ENCODE peak calls at places on chromosome 12, in nine cellular contexts. F is ovary; M is upper lobe of left lung; L is sigmoid colon; G is small intestine; Y is dorsolateral prefrontal cortex; A is lower lobe of right lung; S is IMR-90; R is naive thymus-derived CD4-positive, alpha-beta T cell. I is an unnamed sample.

GRCh38 chr12:57890191-57891120 is 43.9 kb upstream of the CTDSP2 start:
- DNase-seq in F (no peak), M (no peak), L (no peak), G (peak), Y (no peak), A (no peak), S (peak), R (no peak), I (no peak)

GRCh38 chr12:7951671-7952070 is 15.7 kb upstream of the SLC2A3 start:
- DNase-seq in F (no peak), M (no peak), L (no peak), G (no peak), Y (no peak), A (no peak), S (no peak), R (no peak), I (no peak)

GRCh38 chr12:106814649-106815048 is 40.2 kb downstream of the RIC8B start:
- DNase-seq in F (no peak), M (no peak), L (no peak), G (no peak), Y (no peak), A (no peak), S (no peak), R (no peak), I (no peak)

GRCh38 chr12:45402288-45402687 is 186.4 kb downstream of the ANO6 start:
- DNase-seq in F (no peak), M (no peak), L (no peak), G (no peak), Y (no peak), A (no peak), S (peak), R (no peak), I (no peak)

GRCh38 chr12:129363041-129363440 is 509.8 kb downstream of the GLT1D1 start:
- DNase-seq in F (no peak), M (no peak), L (no peak), G (no peak), Y (no peak), A (no peak), S (no peak), R (no peak), I (no peak)

GRCh38 chr12:54341343-54341742 is 16.4 kb downstream of the COPZ1 start:
- DNase-seq in F (no peak), M (no peak), L (no peak), G (no peak), Y (no peak), A (no peak), S (no peak), R (no peak), I (no peak)

GRCh38 chr12:64747681-64748080 is 11.5 kb downstream of the GNS start:
- DNase-seq in F (no peak), M (no peak), L (no peak), G (no peak), Y (no peak), A (no peak), S (no peak), R (no peak), I (no peak)

GRCh38 chr12:118011377-118011776 is 5.1 kb upstream of the RFC5 start:
- DNase-seq in F (no peak), M (no peak), L (no peak), G (no peak), Y (no peak), A (no peak), S (no peak), R (no peak), I (no peak)

GRCh38 chr12:117125275-117125613 is 26.0 kb upstream of the TESC start:
- DNase-seq in F (no peak), M (no peak), L (no peak), G (no peak), Y (peak), A (no peak), S (peak), R (no peak), I (no peak)

GRCh38 chr12:100453953-100454352 is 19.7 kb upstream of the NR1H4 start:
- DNase-seq in F (peak), M (no peak), L (no peak), G (no peak), Y (no peak), A (no peak), S (no peak), R (no peak), I (no peak)

GRCh38 chr12:110590806-110591326 is 7.7 kb upstream of the PPTC7 start:
- DNase-seq in F (no peak), M (no peak), L (no peak), G (peak), Y (no peak), A (no peak), S (peak), R (peak), I (no peak)

GRCh38 chr12:75207338-75208083 is 2.1 kb downstream of the KCNC2 start:
- DNase-seq in F (no peak), M (no peak), L (no peak), G (no peak), Y (no peak), A (peak), S (no peak), R (no peak), I (no peak)

GRCh38 chr12:97132270-97132669 is 225.2 kb downstream of the NEDD1 start:
- DNase-seq in F (no peak), M (no peak), L (no peak), G (no peak), Y (no peak), A (no peak), S (no peak), R (no peak), I (no peak)

GRCh38 chr12:69524755-69525509 is 54.7 kb downstream of the FRS2 start:
- DNase-seq in F (no peak), M (no peak), L (no peak), G (no peak), Y (no peak), A (no peak), S (peak), R (no peak), I (no peak)

GRCh38 chr12:109888179-109889020 is 8.1 kb upstream of the GLTP start:
- DNase-seq in F (no peak), M (peak), L (no peak), G (no peak), Y (no peak), A (no peak), S (peak), R (no peak), I (no peak)

GRCh38 chr12:14959916-14960315 is 1.5 kb downstream of the ARHGDIB start:
- DNase-seq in F (no peak), M (no peak), L (no peak), G (no peak), Y (no peak), A (no peak), S (no peak), R (no peak), I (no peak)
- H3K27ac ChIP-seq in F (no peak), M (peak), L (peak), G (peak), Y (peak), A (peak), S (no peak), R (peak), I (peak)

DNA sequence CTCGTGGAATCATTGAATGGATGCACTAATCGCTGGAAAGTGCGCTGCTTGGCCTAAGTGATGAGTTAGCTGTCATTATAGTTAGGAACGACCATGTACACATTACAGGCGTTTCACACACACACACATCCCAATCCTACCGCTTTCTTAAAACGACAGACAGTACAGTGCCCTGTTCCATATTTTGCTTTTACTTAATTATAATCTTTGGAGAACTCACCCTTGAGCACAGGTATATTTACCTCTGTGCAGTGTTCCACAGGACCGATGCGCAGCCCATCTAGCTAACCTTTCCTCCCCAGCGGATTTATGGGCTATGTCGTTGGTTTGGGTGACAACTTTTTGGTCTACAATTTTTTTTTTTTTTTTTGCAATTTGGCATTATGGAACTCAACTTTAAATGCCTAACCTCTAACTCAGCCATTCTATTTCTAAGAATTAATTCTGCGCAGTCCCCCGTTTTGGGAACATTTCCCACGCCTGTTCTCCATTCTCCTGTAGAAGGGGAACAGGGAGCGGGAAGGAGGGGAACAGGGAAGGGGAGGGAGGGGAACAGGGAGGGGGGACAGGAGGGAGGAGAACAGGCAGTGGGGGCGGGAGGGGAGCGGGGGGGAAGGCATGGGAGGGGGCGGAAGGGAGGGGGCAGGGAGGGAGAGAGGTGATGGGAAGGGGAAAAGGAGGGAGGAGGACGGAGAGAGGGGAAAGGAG is 663 bp upstream of the ULK1 start:
- DNase-seq in F (no peak), M (no peak), L (no peak), G (no peak), Y (no peak), A (no peak), S (no peak), R (no peak), I (no peak)
- H3K27ac ChIP-seq in F (peak), M (peak), L (peak), G (no peak), Y (peak), A (peak), S (no peak), R (peak), I (peak)

GRCh38 chr12:11801643-11802042 is 152.2 kb downstream of the ETV6 start:
- DNase-seq in F (no peak), M (no peak), L (no peak), G (no peak), Y (no peak), A (no peak), S (no peak), R (no peak), I (no peak)

GRCh38 chr12:11797993-11798720 is 148.7 kb downstream of the ETV6 start:
- DNase-seq in F (no peak), M (no peak), L (no peak), G (no peak), Y (no peak), A (no peak), S (no peak), R (no peak), I (no peak)

GRCh38 chr12:11795910-11796459 is 146.5 kb downstream of the ETV6 start:
- DNase-seq in F (no peak), M (no peak), L (no peak), G (no peak), Y (no peak), A (no peak), S (peak), R (no peak), I (no peak)

GRCh38 chr12:11797317-11797913 is 147.9 kb downstream of the ETV6 start:
- DNase-seq in F (no peak), M (peak), L (no peak), G (no peak), Y (no peak), A (no peak), S (peak), R (no peak), I (no peak)

DNA sequence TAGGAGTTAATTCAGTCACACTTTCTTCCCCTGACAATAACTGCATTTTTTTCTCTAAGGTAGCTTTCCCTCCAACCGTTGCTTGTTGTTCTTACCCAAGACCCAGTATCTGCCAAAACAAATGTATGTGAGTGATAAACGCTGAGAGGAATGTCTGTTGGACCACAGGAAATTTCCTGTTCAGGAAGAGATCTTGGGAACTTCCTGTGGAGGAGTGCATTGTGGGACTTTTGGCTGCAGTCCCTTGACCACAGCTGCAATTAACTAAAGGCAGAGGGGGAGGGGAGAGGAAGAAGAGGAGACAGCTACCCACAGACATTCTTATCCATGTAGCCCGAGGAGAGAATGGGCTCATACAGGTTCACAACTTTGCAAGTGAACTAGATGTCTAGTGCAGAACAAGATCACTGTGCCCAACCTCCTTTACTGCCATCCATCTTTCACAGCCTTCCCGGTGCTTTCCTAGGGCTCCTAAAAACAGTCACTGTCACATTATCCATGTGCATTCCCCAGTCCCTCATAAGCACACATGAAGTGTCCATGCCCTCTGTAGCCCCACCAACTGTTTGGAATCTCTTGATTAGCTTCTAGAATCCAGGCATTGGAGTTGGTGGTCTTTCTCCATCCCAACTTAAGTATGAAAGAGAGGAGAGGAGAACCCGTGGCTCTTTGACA is 149.5 kb downstream of the ETV6 start:
- DNase-seq in F (no peak), M (no peak), L (no peak), G (no peak), Y (no peak), A (no peak), S (peak), R (no peak), I (no peak)
- H3K27ac ChIP-seq in F (no peak), M (peak), L (peak), G (no peak), Y (no peak), A (peak), S (peak), R (no peak), I (no peak)

DNA sequence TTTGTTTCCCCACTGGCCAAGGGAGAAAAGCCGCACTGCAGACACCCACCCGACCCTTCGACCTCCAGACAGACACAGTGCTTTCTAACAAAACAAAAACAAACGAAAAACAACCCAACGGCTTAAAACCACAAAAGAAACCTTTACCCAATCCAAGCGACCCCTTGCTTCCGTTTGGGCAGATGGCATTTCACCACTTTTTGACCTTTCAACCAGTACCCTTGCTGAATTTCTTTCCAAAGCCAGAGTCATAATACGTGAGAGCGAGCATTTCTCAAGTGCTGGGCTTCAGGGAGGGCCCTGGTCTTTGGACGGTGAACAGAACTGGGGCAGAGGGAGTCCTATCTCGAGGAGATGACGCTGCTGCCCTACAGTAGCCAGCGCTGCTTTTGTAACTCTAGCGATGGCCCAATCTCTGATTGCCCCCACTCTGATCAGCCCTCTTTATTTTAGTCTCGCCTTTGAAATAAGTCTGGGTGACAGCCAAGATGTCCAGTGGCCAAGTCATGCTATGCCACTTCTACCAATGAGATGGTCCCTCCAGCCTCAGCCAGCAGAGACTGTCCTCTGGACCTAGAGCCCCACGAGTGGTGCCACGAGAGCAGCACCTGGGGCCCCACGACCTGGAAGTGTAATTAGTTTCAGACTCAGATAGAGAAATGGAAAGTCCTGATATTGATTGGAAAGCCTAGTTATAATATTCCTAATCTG is 21.9 kb upstream of the ADIPOR2 start:
- DNase-seq in F (no peak), M (peak), L (no peak), G (peak), Y (no peak), A (peak), S (no peak), R (no peak), I (no peak)
- H3K27ac ChIP-seq in F (no peak), M (no peak), L (no peak), G (peak), Y (peak), A (peak), S (no peak), R (no peak), I (peak)

DNA sequence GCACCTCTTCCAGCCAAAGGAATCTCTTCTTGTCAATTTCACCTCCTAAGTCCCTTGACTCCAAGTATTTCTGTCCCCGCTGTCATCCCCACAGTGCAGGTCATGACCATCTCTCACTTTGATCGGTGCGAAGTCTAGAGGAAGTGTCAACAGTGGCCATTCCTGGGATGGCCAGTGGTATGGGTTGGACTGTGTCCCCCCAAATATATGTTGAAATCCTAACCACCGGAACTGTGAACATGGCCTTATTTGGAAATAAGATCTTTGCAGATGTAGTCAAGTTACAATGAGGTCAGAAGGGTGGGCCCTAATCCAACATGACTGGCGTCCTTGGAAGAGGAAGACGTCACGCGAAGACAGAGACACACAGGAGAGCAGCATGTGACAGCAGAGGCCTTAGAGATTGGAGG is 155.9 kb upstream of the PRMT8 start:
- DNase-seq in F (no peak), M (no peak), L (no peak), G (no peak), Y (no peak), A (no peak), S (no peak), R (no peak), I (no peak)
- H3K27ac ChIP-seq in F (no peak), M (no peak), L (no peak), G (no peak), Y (no peak), A (no peak), S (no peak), R (no peak), I (no peak)

GRCh38 chr12:67676624-67677023 is 28.1 kb downstream of the DYRK2 start:
- DNase-seq in F (no peak), M (no peak), L (no peak), G (no peak), Y (no peak), A (no peak), S (peak), R (no peak), I (no peak)
- H3K27ac ChIP-seq in F (no peak), M (no peak), L (peak), G (no peak), Y (no peak), A (no peak), S (no peak), R (no peak), I (no peak)

GRCh38 chr12:66048843-66049537 is 81.6 kb downstream of the LLPH start:
- DNase-seq in F (no peak), M (no peak), L (no peak), G (peak), Y (no peak), A (no peak), S (peak), R (no peak), I (no peak)
- H3K27ac ChIP-seq in F (no peak), M (no peak), L (no peak), G (no peak), Y (no peak), A (no peak), S (peak), R (no peak), I (no peak)

GRCh38 chr12:71685312-71685906 is 473 bp upstream of the TMEM19 start:
- DNase-seq in F (peak), M (no peak), L (no peak), G (no peak), Y (no peak), A (no peak), S (no peak), R (no peak), I (no peak)

GRCh38 chr12:71684081-71684480 is 1.8 kb upstream of the TMEM19 start:
- DNase-seq in F (no peak), M (no peak), L (no peak), G (peak), Y (no peak), A (no peak), S (no peak), R (peak), I (no peak)

GRCh38 chr12:71685961-71686657 is at the start of gene TMEM19:
- DNase-seq in F (peak), M (peak), L (peak), G (peak), Y (peak), A (peak), S (peak), R (peak), I (peak)

GRCh38 chr12:71688961-71689570 is 3.2 kb downstream of the TMEM19 start:
- DNase-seq in F (no peak), M (no peak), L (no peak), G (no peak), Y (no peak), A (no peak), S (no peak), R (no peak), I (no peak)

DNA sequence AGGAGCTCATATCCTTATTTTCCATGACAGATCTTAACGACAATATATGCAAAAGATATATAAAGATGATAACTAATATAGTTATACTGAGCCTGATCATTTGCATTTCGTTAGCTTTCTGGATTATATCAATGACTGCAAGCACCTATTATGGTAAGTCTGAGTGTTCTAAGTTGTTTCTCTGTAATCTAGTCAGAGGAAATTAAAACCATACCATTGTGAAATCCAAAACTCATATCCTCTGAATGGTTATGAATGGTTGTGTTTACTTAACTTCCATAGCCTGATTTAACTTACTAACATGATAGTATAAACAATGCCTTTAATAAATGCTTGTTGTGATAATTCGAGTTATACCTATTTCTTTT is 760 bp downstream of the TMEM19 start:
- DNase-seq in F (no peak), M (no peak), L (no peak), G (peak), Y (no peak), A (no peak), S (peak), R (no peak), I (no peak)
- H3K27ac ChIP-seq in F (no peak), M (peak), L (peak), G (peak), Y (peak), A (peak), S (no peak), R (peak), I (peak)